ENCODE peak calls at places on chromosomes 4 and X, in five cellular contexts. N is stimulated activated CD8-positive, alpha-beta memory T cell treated with anti-CD3 and anti-CD28 coated beads, Interleukin-12 subunit alpha, Interleukin-12 subunit beta, amount 100 ng/mL, for 4 hours; M is sciatic nerve; C is BE2C; G is activated CD4-positive, alpha-beta memory T cell treated with anti-CD3 and anti-CD28 coated beads, Interleukin-2, amount 10 ng/mL, durations not matched to agents 7 days and 5 days. B is an unnamed sample.

GRCh38 chr4:95614684-95615205 is 66.0 kb upstream of the UNC5C start:
- DNase-seq in N (no peak), M (no peak), C (no peak), G (no peak), B (no peak)

GRCh38 chr4:110183643-110184042 is 14.8 kb downstream of the ELOVL6 start:
- DNase-seq in N (no peak), M (no peak), C (no peak), G (no peak), B (no peak)

GRCh38 chrX:9569875-9570274 is 105.0 kb downstream of the TBL1X start:
- DNase-seq in N (no peak), M (no peak), C (no peak), G (no peak), B (no peak)

GRCh38 chr4:174880001-174880400 is 38.2 kb upstream of the ADAM29 start:
- DNase-seq in N (no peak), M (no peak), C (no peak), G (no peak), B (no peak)

GRCh38 chr4:41192136-41192535 is 22.2 kb downstream of the APBB2 start:
- DNase-seq in N (no peak), M (no peak), C (no peak), G (no peak), B (no peak)

GRCh38 chrX:34810364-34810763 is 132.2 kb upstream of the FAM47B start:
- DNase-seq in N (no peak), M (no peak), C (no peak), G (no peak), B (no peak)

GRCh38 chr4:139523076-139523475 is 32.9 kb downstream of the SETD7 start:
- DNase-seq in N (no peak), M (no peak), C (no peak), G (no peak), B (no peak)

GRCh38 chr4:163613375-163613774 is 118.9 kb downstream of the TMA16 start:
- DNase-seq in N (no peak), M (no peak), C (no peak), G (no peak), B (no peak)

GRCh38 chr4:24321151-24321550 is 263.2 kb downstream of the DHX15 start:
- DNase-seq in N (no peak), M (no peak), C (no peak), G (no peak), B (no peak)

GRCh38 chr4:4831266-4831665 is 28.2 kb upstream of the MSX1 start:
- DNase-seq in N (no peak), M (no peak), C (no peak), G (no peak), B (no peak)

GRCh38 chr4:56414135-56414675 is 21.2 kb downstream of the PPAT start:
- DNase-seq in N (no peak), M (no peak), C (no peak), G (no peak), B (no peak)

GRCh38 chr4:156442961-156443360 is 489.3 kb upstream of the CTSO start:
- DNase-seq in N (no peak), M (no peak), C (no peak), G (no peak), B (no peak)

GRCh38 chr4:142708231-142708630 is 137.9 kb downstream of the INPP4B start:
- DNase-seq in N (no peak), M (no peak), C (no peak), G (no peak), B (no peak)

GRCh38 chr4:145935253-145936141 is 3.1 kb downstream of the ZNF827 start:
- DNase-seq in N (no peak), M (no peak), C (peak; percentile 35), G (peak; percentile 21), B (no peak)